ENCODE peak calls at places on chromosomes 4 and X, in eight cellular contexts. J is NCI-H1105, K is choroid plexus epithelial cell, S is mesendoderm, C is HuH-7, B is hepatocyte, H is HFFc6, Z is ACHN. E is an unnamed sample.

GRCh38 chrX:75522565-75523411 is at the start of gene ZDHHC15:
- DNase-seq in H (no peak), B (peak; percentile 62), C (no peak), J (peak; percentile 67), S (peak; percentile 72), Z (peak; percentile 74), K (peak; percentile 0), E (peak; percentile 8)

GRCh38 chr4:64738240-64738639 is 329.0 kb upstream of the TECRL start:
- DNase-seq in B (no peak), S (peak; percentile 51), H (no peak), Z (no peak), J (no peak), C (no peak), K (no peak), E (no peak)

GRCh38 chrX:93422693-93423092 is 250.7 kb downstream of the NAP1L3 start:
- DNase-seq in H (no peak), K (no peak), J (peak; percentile 3), S (peak; percentile 64), B (peak; percentile 76), C (no peak), Z (peak; percentile 23), E (peak; percentile 14)

GRCh38 chrX:101051549-101052302 is at the start of gene TRMT2B:
- DNase-seq in H (peak; percentile 58), B (peak; percentile 77), S (peak; percentile 88), K (peak; percentile 74), C (peak; percentile 68), J (peak; percentile 38), Z (peak; percentile 70), E (peak; percentile 72)

GRCh38 chr4:158410272-158410671 is 111.4 kb upstream of the RXFP1 start:
- DNase-seq in S (peak; percentile 30), C (no peak), H (peak; percentile 6), J (no peak), Z (peak; percentile 1), K (peak; percentile 74), B (no peak), E (peak; percentile 55)

GRCh38 chr4:175412744-175413143 is 399.3 kb downstream of the GPM6A start:
- DNase-seq in Z (no peak), S (no peak), B (no peak), C (no peak), K (peak; percentile 63), J (no peak), H (peak; percentile 64), E (peak; percentile 92)

GRCh38 chr4:94397635-94398034 is 54.1 kb upstream of the PDLIM5 start:
- DNase-seq in Z (no peak), C (no peak), J (no peak), K (no peak), S (no peak), B (no peak), H (no peak), E (no peak)

GRCh38 chr4:144906181-144906895 is 191.7 kb downstream of the ANAPC10 start:
- DNase-seq in H (no peak), S (no peak), B (peak; percentile 14), K (peak; percentile 68), J (no peak), Z (no peak), C (no peak), E (no peak)

GRCh38 chrX:73562986-73563739 is at the start of gene CHIC1:
- DNase-seq in K (peak; percentile 77), Z (peak; percentile 67), C (no peak), B (peak; percentile 74), S (peak; percentile 91), H (peak; percentile 51), J (peak; percentile 76), E (peak; percentile 57)

GRCh38 chr4:162475221-162475620 is 311.4 kb upstream of the FSTL5 start:
- DNase-seq in C (no peak), K (peak; percentile 76), Z (no peak), H (no peak), S (no peak), J (no peak), B (peak; percentile 5), E (no peak)

GRCh38 chr4:53459548-53459947 is 82.1 kb downstream of the FIP1L1 start:
- DNase-seq in H (peak; percentile 39), K (peak; percentile 71), C (peak; percentile 20), S (no peak), J (no peak), Z (peak; percentile 49), B (peak; percentile 40), E (peak; percentile 22)

GRCh38 chrX:10741496-10742048 is 121.2 kb upstream of the MID1 start:
- DNase-seq in J (no peak), Z (no peak), K (no peak), H (no peak), S (no peak), C (no peak), B (no peak), E (no peak)

GRCh38 chr4:40672528-40673522 is 43.2 kb upstream of the RBM47 start:
- DNase-seq in K (peak; percentile 98), B (peak; percentile 81), J (no peak), H (peak; percentile 94), C (no peak), S (peak; percentile 97), Z (peak; percentile 94), E (peak; percentile 99)

GRCh38 chr4:74283614-74284013 is 24.7 kb upstream of the EPGN start:
- DNase-seq in J (no peak), C (no peak), K (peak; percentile 35), B (no peak), H (peak; percentile 90), S (no peak), Z (peak; percentile 64), E (peak; percentile 73)

GRCh38 chr4:182840108-182840507 is 77.1 kb downstream of the DCTD start:
- DNase-seq in J (no peak), S (no peak), H (no peak), C (no peak), Z (no peak), B (no peak), K (no peak), E (no peak)

GRCh38 chr4:16079046-16079445 is 4.8 kb downstream of the PROM1 start:
- DNase-seq in J (no peak), B (peak; percentile 29), H (no peak), S (no peak), Z (no peak), K (no peak), C (no peak), E (no peak)

GRCh38 chr4:41257257-41257900 is 651 bp downstream of the UCHL1 start:
- DNase-seq in Z (no peak), H (peak; percentile 16), K (peak; percentile 66), S (peak; percentile 66), C (peak; percentile 42), J (peak; percentile 88), B (peak; percentile 73), E (peak; percentile 36)

GRCh38 chr4:151519728-151520415 is 110.9 kb downstream of the FHIP1A start:
- DNase-seq in K (no peak), C (no peak), H (no peak), J (no peak), Z (no peak), S (no peak), B (no peak), E (no peak)

GRCh38 chr4:74218201-74218600 is 60.3 kb downstream of the MTHFD2L start:
- DNase-seq in S (no peak), K (peak; percentile 23), B (no peak), H (no peak), Z (no peak), C (no peak), J (no peak), E (peak; percentile 11)

GRCh38 chr4:13427599-13428325 is 56.4 kb downstream of the RAB28 start:
- DNase-seq in S (peak; percentile 59), Z (no peak), J (no peak), C (peak; percentile 45), H (no peak), B (no peak), K (peak; percentile 9), E (no peak)

GRCh38 chrX:39988496-39988895 is 109.3 kb downstream of the BCOR start:
- DNase-seq in B (no peak), H (no peak), K (no peak), C (no peak), J (no peak), Z (no peak), S (no peak), E (no peak)

GRCh38 chr4:73661646-73662119 is 41.4 kb upstream of the RASSF6 start:
- DNase-seq in S (peak; percentile 11), B (no peak), J (no peak), H (peak; percentile 96), K (peak; percentile 99), Z (peak; percentile 96), C (no peak), E (peak; percentile 98)

GRCh38 chr4:6916587-6917444 is 7.2 kb downstream of the TBC1D14 start:
- DNase-seq in H (no peak), K (peak; percentile 62), Z (peak; percentile 35), S (peak; percentile 61), J (no peak), C (no peak), B (peak; percentile 79), E (peak; percentile 27)

GRCh38 chr4:51906167-51906647 is 63.3 kb downstream of the DCUN1D4 start:
- DNase-seq in C (no peak), S (no peak), K (no peak), B (peak; percentile 33), H (no peak), Z (no peak), J (no peak), E (peak; percentile 2)

GRCh38 chr4:38921151-38921550 is 53.5 kb downstream of the FAM114A1 start:
- DNase-seq in H (no peak), K (peak; percentile 50), Z (no peak), J (no peak), B (no peak), S (no peak), C (no peak), E (no peak)

GRCh38 chr4:11623726-11624037 is 195.0 kb upstream of the HS3ST1 start:
- DNase-seq in S (peak; percentile 65), K (peak; percentile 60), B (peak; percentile 59), C (peak; percentile 14), H (no peak), J (no peak), Z (peak; percentile 57), E (no peak)

GRCh38 chr4:8247047-8247930 is 22.3 kb upstream of the HTRA3 start:
- DNase-seq in J (no peak), Z (no peak), K (peak; percentile 83), C (peak; percentile 71), H (no peak), B (peak; percentile 52), S (no peak), E (peak; percentile 51)

GRCh38 chr4:73742776-73743175 is 2.4 kb downstream of the CXCL8 start:
- DNase-seq in S (no peak), Z (no peak), B (no peak), C (no peak), H (no peak), J (no peak), K (no peak), E (no peak)

GRCh38 chrX:17474892-17475291 is 99.9 kb downstream of the NHS start:
- DNase-seq in J (no peak), B (no peak), S (no peak), H (peak; percentile 43), K (peak; percentile 15), Z (peak; percentile 1), C (no peak), E (peak; percentile 80)

GRCh38 chrX:133660356-133660755 is 245.1 kb upstream of the GPC4 start:
- DNase-seq in B (no peak), H (no peak), K (peak; percentile 58), Z (no peak), J (no peak), C (no peak), S (no peak), E (peak; percentile 93)

GRCh38 chrX:54182864-54183613 is at the start of gene FAM120C:
- DNase-seq in B (peak; percentile 75), J (peak; percentile 67), Z (peak; percentile 57), S (peak; percentile 86), K (peak; percentile 73), C (peak; percentile 28), H (peak; percentile 43), E (peak; percentile 65)

GRCh38 chr4:139142097-139142496 is 34.9 kb downstream of the ELF2 start:
- DNase-seq in K (no peak), Z (no peak), B (no peak), S (no peak), H (no peak), J (no peak), C (no peak), E (no peak)

GRCh38 chr4:8314691-8315255 is 45.2 kb downstream of the HTRA3 start:
- DNase-seq in C (no peak), H (no peak), B (no peak), K (no peak), J (no peak), S (no peak), Z (no peak), E (no peak)

GRCh38 chr4:75653845-75654503 is 19.2 kb downstream of the G3BP2 start:
- DNase-seq in S (peak; percentile 84), H (peak; percentile 48), K (peak; percentile 65), J (no peak), B (peak; percentile 51), C (peak; percentile 26), Z (peak; percentile 61), E (peak; percentile 48)

E was measured in fibroblast of mammary gland.